ENCODE peak calls at places on chromosomes 5 and 9, in nine cellular contexts. B is bronchial epithelial cell, K is fibroblast of lung, Y is prostate gland, L is upper lobe of right lung, F is PC-3, U is psoas muscle, Z is BJ, C is GM23338. A is an unnamed sample. For H3K36me3, the result is how much of the 10 kb centered on the place peaks cover.

GRCh38 chr5:55450050-55450765 is 84.6 kb downstream of the PLPP1 start:
- DNase-seq in B (peak), K (peak), Y (no peak), L (no peak), F (no peak), U (no peak), Z (no peak), C (no peak), A (no peak)

GRCh38 chr5:143979044-143979690 is 167.2 kb downstream of the HMHB1 start:
- DNase-seq in B (peak), K (no peak), Y (no peak), L (no peak), F (peak), U (no peak), Z (no peak), C (peak), A (no peak)

GRCh38 chr5:108529381-108529780 is 147.5 kb upstream of the FBXL17 start:
- DNase-seq in B (peak), K (no peak), Y (no peak), L (no peak), F (peak), U (no peak), Z (no peak), C (no peak), A (no peak)

GRCh38 chr5:95555553-95555952 is 652 bp downstream of the ARSK start:
- DNase-seq in B (peak), K (no peak), Y (no peak), L (no peak), F (peak), U (no peak), Z (no peak), C (no peak), A (no peak)

GRCh38 chr9:122941560-122942234 is 877 bp downstream of the RABGAP1 start:
- DNase-seq in B (peak), K (peak), Y (peak), L (no peak), F (peak), U (no peak), Z (no peak), C (peak), A (no peak)

GRCh38 chr9:112380771-112381181 is 868 bp downstream of the HSDL2 start:
- DNase-seq in B (peak), K (peak), Y (no peak), L (no peak), F (peak), U (no peak), Z (no peak), C (no peak), A (no peak)

GRCh38 chr9:99222416-99223280 is 566 bp downstream of the SEC61B start:
- DNase-seq in B (no peak), K (no peak), Y (no peak), L (no peak), F (no peak), U (no peak), Z (no peak), C (peak), A (peak)

GRCh38 chr5:37757980-37758582 is 81.8 kb downstream of the GDNF start:
- DNase-seq in B (no peak), K (peak), Y (no peak), L (no peak), F (peak), U (no peak), Z (no peak), C (no peak), A (no peak)

GRCh38 chr9:130445268-130445983 is 665 bp downstream of the ASS1 start:
- DNase-seq in B (peak), K (peak), Y (no peak), L (peak), F (peak), U (peak), Z (no peak), C (peak), A (peak)

GRCh38 chr9:37591775-37592107 is 656 bp downstream of the TOMM5 start:
- DNase-seq in B (no peak), K (no peak), Y (no peak), L (no peak), F (no peak), U (no peak), Z (no peak), C (no peak), A (no peak)

GRCh38 chr5:142325677-142326479 is 1.1 kb upstream of the SPRY4 start:
- DNase-seq in B (no peak), K (peak), Y (peak), L (peak), F (peak), U (peak), Z (no peak), C (peak), A (peak)

GRCh38 chr5:142326480-142326938 is 1.7 kb upstream of the SPRY4 start:
- DNase-seq in B (no peak), K (peak), Y (no peak), L (no peak), F (no peak), U (no peak), Z (no peak), C (no peak), A (no peak)

GRCh38 chr5:142323480-142324376 is 1.1 kb downstream of the SPRY4 start:
- DNase-seq in B (no peak), K (peak), Y (no peak), L (peak), F (peak), U (no peak), Z (no peak), C (no peak), A (no peak)

GRCh38 chr5:142324377-142324870 is 397 bp downstream of the SPRY4 start:
- DNase-seq in B (no peak), K (no peak), Y (no peak), L (peak), F (no peak), U (peak), Z (no peak), C (no peak), A (peak)

DNA sequence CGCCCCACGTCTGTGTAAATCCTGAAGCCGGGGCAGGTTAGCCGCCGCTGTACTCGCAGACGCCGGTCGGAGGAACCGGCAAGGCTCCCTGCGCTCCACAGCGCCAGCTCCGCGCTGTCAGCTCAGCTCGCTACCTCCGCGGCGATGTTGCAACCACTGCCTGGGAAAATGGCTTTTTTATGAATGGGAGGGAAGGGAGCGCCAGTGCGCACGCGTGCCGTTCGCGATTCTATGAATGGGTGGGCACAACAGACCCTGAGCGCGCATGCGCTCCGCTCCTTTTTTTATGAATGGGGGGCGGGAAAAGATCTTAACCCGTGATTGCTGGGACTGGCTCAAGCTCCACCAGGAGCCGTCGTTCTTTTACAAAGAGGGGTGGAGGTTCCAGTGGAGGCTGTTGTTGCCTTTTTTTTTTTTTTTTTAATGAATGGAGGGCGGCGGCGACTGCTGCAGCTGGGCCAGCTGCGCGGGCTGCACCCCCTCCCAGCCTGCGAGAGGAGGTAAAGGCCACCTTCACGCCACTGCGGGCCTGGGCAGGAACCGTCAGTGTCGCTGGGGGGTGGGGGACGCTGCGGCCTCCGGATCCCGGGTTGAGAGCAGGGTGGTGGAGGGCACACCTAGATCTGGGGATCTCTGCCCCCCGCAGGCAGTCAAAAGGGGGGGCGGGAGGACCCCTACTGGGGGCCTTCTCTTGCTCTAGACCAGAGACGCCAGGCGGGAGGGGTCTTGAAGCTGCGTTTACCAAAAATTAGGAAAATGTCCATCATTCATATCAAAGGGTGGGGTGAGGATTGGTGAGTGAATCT is at the start of gene SPRY4:
- DNase-seq in B (peak), K (peak), Y (peak), L (peak), F (peak), U (peak), Z (peak), C (peak), A (peak)
- TF ChIP-seq CTCF in B (no peak), K (no peak), Y (peak), L (no peak), F (peak), U (no peak), Z (peak), C (no peak), A (no peak)

DNA sequence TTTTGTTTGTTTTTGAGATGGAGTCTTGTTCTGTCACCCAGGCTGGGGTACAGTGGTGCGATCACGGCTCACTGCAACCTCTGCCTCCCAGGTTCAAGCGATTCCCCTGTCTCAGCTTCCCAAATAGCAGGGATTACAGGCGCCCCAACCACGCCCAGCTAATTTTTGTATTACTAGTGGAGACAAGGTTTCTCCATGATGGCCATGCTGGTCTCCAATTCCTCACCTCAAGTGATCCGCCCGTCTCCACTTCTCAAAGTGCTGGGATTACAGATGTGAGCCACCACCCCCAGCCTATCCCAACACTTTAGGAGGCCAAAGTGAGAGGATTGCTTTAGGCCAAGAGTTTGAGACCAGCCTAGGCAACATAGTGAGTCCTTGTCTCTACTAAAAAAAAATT is 19.3 kb downstream of the SPZ1 start:
- DNase-seq in B (no peak), K (no peak), Y (no peak), L (no peak), F (no peak), U (no peak), Z (no peak), C (no peak), A (no peak)
- H3K36me3 ChIP-seq in B (under half), K (under half), Y (under half), L (under half), F (under half), U (under half), Z (under half), C (under half), A (under half)

GRCh38 chr9:134742822-134743221 is 101.2 kb downstream of the COL5A1 start:
- DNase-seq in B (no peak), K (no peak), Y (no peak), L (no peak), F (no peak), U (no peak), Z (no peak), C (peak), A (no peak)
- TF ChIP-seq CTCF in B (no peak), K (no peak), Y (no peak), L (no peak), F (no peak), U (no peak), Z (peak), C (peak), A (no peak)

GRCh38 chr5:1243487-1244152 is 18.4 kb downstream of the SLC6A18 start:
- DNase-seq in B (no peak), K (no peak), Y (no peak), L (no peak), F (no peak), U (no peak), Z (no peak), C (peak), A (no peak)

GRCh38 chr5:1242733-1243486 is 17.7 kb downstream of the SLC6A18 start:
- DNase-seq in B (no peak), K (no peak), Y (no peak), L (no peak), F (no peak), U (no peak), Z (no peak), C (no peak), A (no peak)

GRCh38 chr5:1240496-1241260 is 15.5 kb downstream of the SLC6A18 start:
- DNase-seq in B (no peak), K (no peak), Y (no peak), L (no peak), F (no peak), U (no peak), Z (no peak), C (no peak), A (no peak)

GRCh38 chr5:1239514-1240251 is 14.5 kb downstream of the SLC6A18 start:
- DNase-seq in B (no peak), K (no peak), Y (no peak), L (no peak), F (no peak), U (no peak), Z (no peak), C (no peak), A (no peak)

GRCh38 chr5:1241509-1242080 is 16.4 kb downstream of the SLC6A18 start:
- DNase-seq in B (no peak), K (no peak), Y (no peak), L (no peak), F (no peak), U (no peak), Z (no peak), C (no peak), A (no peak)
- H3K36me3 ChIP-seq in B (under half), K (under half), Y (under half), L (under half), F (under half), U (under half), Z (under half), C (under half), A (under half)

DNA sequence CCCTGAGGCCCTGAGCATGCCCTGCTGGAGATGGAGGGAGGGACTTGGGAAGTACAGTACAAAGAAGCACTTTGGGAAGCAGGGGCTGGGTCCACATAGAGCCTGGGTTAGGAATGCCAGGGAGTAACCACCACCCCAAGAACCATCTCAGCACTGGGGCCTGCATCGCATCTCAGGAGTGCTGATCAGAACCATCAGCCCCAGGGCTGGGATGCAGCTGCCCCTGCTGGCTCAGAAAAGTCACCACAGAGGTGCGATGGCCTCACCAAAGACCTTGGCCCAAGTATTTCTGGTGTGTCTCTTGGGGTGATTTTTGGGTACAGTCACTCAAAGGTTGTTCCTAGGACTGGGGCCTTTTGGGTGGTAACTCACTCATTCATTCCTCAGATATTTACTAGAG is 236.8 kb upstream of the MVB12B start:
- DNase-seq in B (no peak), K (no peak), Y (no peak), L (no peak), F (no peak), U (no peak), Z (no peak), C (no peak), A (no peak)
- TF ChIP-seq CTCF in B (no peak), K (no peak), Y (no peak), L (no peak), F (no peak), U (no peak), Z (no peak), C (no peak), A (no peak)

DNA sequence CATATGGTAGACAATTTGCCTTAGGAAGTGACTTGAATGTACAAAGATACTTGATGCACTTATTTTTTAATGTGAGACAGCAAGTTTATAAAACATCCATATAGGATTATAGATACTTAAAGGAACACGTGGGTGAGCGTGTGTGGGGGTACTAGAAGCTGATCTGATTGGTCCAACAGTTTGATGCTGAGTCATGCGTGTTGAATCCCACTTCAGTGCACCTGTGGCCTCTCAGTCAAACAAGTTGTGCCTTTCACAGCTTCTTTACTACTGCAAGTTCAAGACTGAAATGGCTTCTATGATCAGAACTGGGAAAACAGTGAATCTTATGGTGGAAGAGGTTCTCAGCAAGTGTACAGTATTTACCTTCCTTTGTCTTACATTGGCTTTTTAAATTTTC is 98.9 kb downstream of the MAP1B start:
- DNase-seq in B (no peak), K (no peak), Y (no peak), L (no peak), F (no peak), U (no peak), Z (no peak), C (no peak), A (no peak)
- H3K36me3 ChIP-seq in B (under half), K (under half), Y (under half), L (under half), F (under half), U (under half), Z (under half), C (under half), A (under half)

DNA sequence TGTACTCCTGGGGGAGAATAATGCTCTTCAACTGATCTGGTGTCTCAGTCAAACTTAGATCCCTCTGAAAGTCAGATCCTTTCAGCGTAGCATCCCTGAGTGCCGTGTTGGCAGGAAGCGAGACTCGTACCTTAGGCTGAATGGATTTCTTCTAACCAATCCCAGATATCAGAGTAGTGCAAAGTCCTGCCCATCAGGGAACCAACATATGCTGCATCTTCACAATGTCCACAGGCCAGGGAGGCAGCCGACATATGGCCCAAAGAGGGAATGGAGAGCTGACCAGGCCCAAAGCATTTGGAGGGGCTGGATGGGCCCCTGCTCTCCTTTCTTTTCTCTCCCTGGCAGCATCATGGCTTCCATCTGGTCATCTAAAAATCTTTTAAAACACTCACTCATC is 497.0 kb upstream of the DAP start:
- DNase-seq in B (no peak), K (no peak), Y (no peak), L (no peak), F (no peak), U (no peak), Z (no peak), C (no peak), A (no peak)
- TF ChIP-seq CTCF in B (no peak), K (no peak), Y (no peak), L (no peak), F (no peak), U (no peak), Z (no peak), C (no peak), A (no peak)

GRCh38 chr5:157528036-157528632 is 47.4 kb downstream of the ADAM19 start:
- DNase-seq in B (no peak), K (peak), Y (no peak), L (no peak), F (no peak), U (no peak), Z (no peak), C (peak), A (no peak)
- H3K36me3 ChIP-seq in B (under half), K (under half), Y (under half), L (under half), F (half or more), U (under half), Z (under half), C (under half), A (under half)

A was measured in left lung.